ENCODE peak calls at places on chromosomes 12 and 14, in nine cellular contexts. W, T, U, P, G, L, E, N and K are unnamed samples.

GRCh38 chr12:8780389-8780788 is 42.0 kb upstream of the A2ML1 start:
- DNase-seq in W (peak; percentile 55), T (peak; percentile 4), U (no peak), P (no peak), G (peak; percentile 27), L (no peak), E (peak; percentile 28), N (no peak), K (peak; percentile 46)

GRCh38 chr12:119869720-119870119 is 7.4 kb downstream of the CIT start:
- DNase-seq in W (peak; percentile 84), T (peak; percentile 27), U (no peak), P (no peak), G (peak; percentile 89), L (no peak), E (no peak), N (no peak), K (peak; percentile 87)

GRCh38 chr12:18224745-18225144 is 36.6 kb upstream of the PIK3C2G start:
- DNase-seq in W (peak; percentile 60), T (no peak), U (no peak), P (no peak), G (peak; percentile 50), L (no peak), E (peak; percentile 44), N (no peak), K (no peak)

GRCh38 chr14:30223385-30223785 is 295.7 kb upstream of the PRKD1 start:
- DNase-seq in W (peak; percentile 94), T (peak; percentile 74), U (no peak), P (peak; percentile 28), G (peak; percentile 52), L (no peak), E (peak; percentile 33), N (no peak), K (peak; percentile 77)

GRCh38 chr12:49296836-49297694 is 2.1 kb downstream of the PRPH start:
- DNase-seq in W (no peak), T (peak; percentile 16), U (no peak), P (no peak), G (peak; percentile 37), L (no peak), E (peak; percentile 82), N (no peak), K (no peak)

GRCh38 chr14:93161411-93161940 is 23.2 kb downstream of the MOAP1 start:
- DNase-seq in W (no peak), T (no peak), U (no peak), P (no peak), G (no peak), L (no peak), E (no peak), N (no peak), K (no peak)

GRCh38 chr12:49548822-49549648 is 10.2 kb downstream of the KCNH3 start:
- DNase-seq in W (no peak), T (no peak), U (no peak), P (peak; percentile 18), G (peak; percentile 59), L (peak; percentile 20), E (peak; percentile 24), N (no peak), K (no peak)

GRCh38 chr14:102390486-102390885 is 27.7 kb downstream of the TECPR2 start:
- DNase-seq in W (peak; percentile 39), T (no peak), U (no peak), P (no peak), G (peak; percentile 28), L (no peak), E (no peak), N (no peak), K (no peak)

GRCh38 chr14:92644166-92644565 is 104.3 kb downstream of the LGMN start:
- DNase-seq in W (peak; percentile 52), T (no peak), U (no peak), P (no peak), G (peak; percentile 47), L (no peak), E (no peak), N (no peak), K (peak; percentile 51)

GRCh38 chr12:3752096-3752709 is 706 bp downstream of the CRACR2A start:
- DNase-seq in W (peak; percentile 28), T (no peak), U (peak; percentile 38), P (no peak), G (peak; percentile 68), L (peak; percentile 43), E (peak; percentile 45), N (peak; percentile 36), K (peak; percentile 47)

GRCh38 chr12:128021561-128021960 is 245.4 kb upstream of the TMEM132C start:
- DNase-seq in W (no peak), T (no peak), U (no peak), P (no peak), G (no peak), L (no peak), E (no peak), N (no peak), K (no peak)